ENCODE peak calls at places on chromosomes 1 and 21, in nine cellular contexts. One of them, this sample, is unnamed.

GRCh38 chr1:155989242-155989991 is 11.1 kb upstream of the ARHGEF2 start:
- DNase-seq in ELR: peak; percentile 75
- DNase-seq in activated CD4-positive, CD25-positive, alpha-beta regulatory T cell: peak; percentile 66
- DNase-seq in dorsolateral prefrontal cortex: peak; percentile 83
- DNase-seq in tibial nerve: peak; percentile 74
- DNase-seq in lower lobe of right lung: peak; percentile 82
- DNase-seq in mesenteric fat pad: peak; percentile 92
- DNase-seq in pancreas: peak; percentile 82
- DNase-seq in T-helper 2 cell: peak; percentile 81
- DNase-seq in this sample: peak; percentile 81

GRCh38 chr21:43810505-43811261 is 21.3 kb downstream of the RRP1 start:
- DNase-seq in lower lobe of right lung: peak; percentile 94
- DNase-seq in activated CD4-positive, CD25-positive, alpha-beta regulatory T cell: peak; percentile 95
- DNase-seq in pancreas: peak; percentile 99
- DNase-seq in T-helper 2 cell: peak; percentile 80
- DNase-seq in mesenteric fat pad: peak; percentile 95
- DNase-seq in ELR: peak; percentile 72
- DNase-seq in dorsolateral prefrontal cortex: peak; percentile 71
- DNase-seq in tibial nerve: peak; percentile 84
- DNase-seq in this sample: peak; percentile 73

GRCh38 chr1:154742586-154742985 is 127.5 kb downstream of the KCNN3 start:
- DNase-seq in dorsolateral prefrontal cortex: no peak
- DNase-seq in ELR: no peak
- DNase-seq in pancreas: no peak
- DNase-seq in lower lobe of right lung: no peak
- DNase-seq in tibial nerve: no peak
- DNase-seq in activated CD4-positive, CD25-positive, alpha-beta regulatory T cell: no peak
- DNase-seq in T-helper 2 cell: no peak
- DNase-seq in mesenteric fat pad: peak; percentile 72
- DNase-seq in this sample: no peak

GRCh38 chr1:197467881-197468280 is 199.8 kb downstream of the CRB1 start:
- DNase-seq in activated CD4-positive, CD25-positive, alpha-beta regulatory T cell: no peak
- DNase-seq in tibial nerve: no peak
- DNase-seq in T-helper 2 cell: no peak
- DNase-seq in lower lobe of right lung: no peak
- DNase-seq in pancreas: no peak
- DNase-seq in dorsolateral prefrontal cortex: no peak
- DNase-seq in ELR: peak; percentile 8
- DNase-seq in mesenteric fat pad: no peak
- DNase-seq in this sample: peak; percentile 51

GRCh38 chr1:9792156-9793042 is 31.4 kb downstream of the CLSTN1 start:
- DNase-seq in dorsolateral prefrontal cortex: no peak
- DNase-seq in mesenteric fat pad: no peak
- DNase-seq in tibial nerve: no peak
- DNase-seq in ELR: peak; percentile 28
- DNase-seq in activated CD4-positive, CD25-positive, alpha-beta regulatory T cell: no peak
- DNase-seq in lower lobe of right lung: no peak
- DNase-seq in pancreas: no peak
- DNase-seq in T-helper 2 cell: no peak
- DNase-seq in this sample: no peak

GRCh38 chr21:45347048-45347711 is 57.8 kb upstream of the COL18A1 start:
- DNase-seq in mesenteric fat pad: no peak
- DNase-seq in T-helper 2 cell: no peak
- DNase-seq in pancreas: no peak
- DNase-seq in lower lobe of right lung: no peak
- DNase-seq in dorsolateral prefrontal cortex: no peak
- DNase-seq in activated CD4-positive, CD25-positive, alpha-beta regulatory T cell: no peak
- DNase-seq in ELR: no peak
- DNase-seq in tibial nerve: no peak
- DNase-seq in this sample: no peak

GRCh38 chr21:25806053-25806452 is 71.3 kb downstream of the GABPA start:
- DNase-seq in dorsolateral prefrontal cortex: no peak
- DNase-seq in mesenteric fat pad: no peak
- DNase-seq in ELR: peak; percentile 43
- DNase-seq in pancreas: no peak
- DNase-seq in activated CD4-positive, CD25-positive, alpha-beta regulatory T cell: no peak
- DNase-seq in tibial nerve: no peak
- DNase-seq in lower lobe of right lung: no peak
- DNase-seq in T-helper 2 cell: no peak
- DNase-seq in this sample: no peak

GRCh38 chr1:5099558-5099957 is 445.1 kb downstream of the AJAP1 start:
- DNase-seq in mesenteric fat pad: no peak
- DNase-seq in tibial nerve: no peak
- DNase-seq in dorsolateral prefrontal cortex: no peak
- DNase-seq in ELR: no peak
- DNase-seq in pancreas: no peak
- DNase-seq in lower lobe of right lung: no peak
- DNase-seq in activated CD4-positive, CD25-positive, alpha-beta regulatory T cell: no peak
- DNase-seq in T-helper 2 cell: no peak
- DNase-seq in this sample: no peak

GRCh38 chr1:19750882-19751276 is 48.8 kb downstream of the TMCO4 start:
- DNase-seq in tibial nerve: no peak
- DNase-seq in dorsolateral prefrontal cortex: no peak
- DNase-seq in mesenteric fat pad: no peak
- DNase-seq in activated CD4-positive, CD25-positive, alpha-beta regulatory T cell: no peak
- DNase-seq in T-helper 2 cell: no peak
- DNase-seq in ELR: no peak
- DNase-seq in pancreas: no peak
- DNase-seq in lower lobe of right lung: no peak
- DNase-seq in this sample: no peak

GRCh38 chr1:160646711-160647328 is at the start of gene SLAMF1:
- DNase-seq in activated CD4-positive, CD25-positive, alpha-beta regulatory T cell: no peak
- DNase-seq in pancreas: no peak
- DNase-seq in dorsolateral prefrontal cortex: no peak
- DNase-seq in T-helper 2 cell: peak; percentile 71
- DNase-seq in tibial nerve: no peak
- DNase-seq in mesenteric fat pad: no peak
- DNase-seq in lower lobe of right lung: no peak
- DNase-seq in ELR: no peak
- DNase-seq in this sample: no peak

GRCh38 chr1:45619149-45619921 is 4.5 kb downstream of the CCDC17 start:
- DNase-seq in tibial nerve: no peak
- DNase-seq in ELR: no peak
- DNase-seq in mesenteric fat pad: no peak
- DNase-seq in dorsolateral prefrontal cortex: no peak
- DNase-seq in lower lobe of right lung: no peak
- DNase-seq in pancreas: no peak
- DNase-seq in activated CD4-positive, CD25-positive, alpha-beta regulatory T cell: no peak
- DNase-seq in T-helper 2 cell: no peak
- DNase-seq in this sample: no peak

This sample was measured in GM23248.